ENCODE peak calls at places on chromosomes 16 and 17, in seven cellular contexts. H is suprapubic skin; N is AG04449; Y is HCT116; C is fibroblast of the aortic adventitia; G is uterus; A is CD8-positive, alpha-beta T cell. Z is an unnamed sample.

GRCh38 chr16:70721202-70721963 is 35.5 kb upstream of the MTSS2 start:
- DNase-seq in H (no peak), N (no peak), Y (no peak), C (no peak), G (no peak), A (no peak), Z (no peak)

GRCh38 chr17:29376667-29377268 is 13.4 kb upstream of the TAOK1 start:
- DNase-seq in H (no peak), N (peak), Y (no peak), C (peak), G (no peak), A (no peak), Z (peak)

GRCh38 chr17:8894189-8894611 is 26.7 kb upstream of the PIK3R6 start:
- DNase-seq in H (peak), N (no peak), Y (no peak), C (no peak), G (no peak), A (no peak), Z (no peak)

GRCh38 chr17:78432226-78432894 is 53.9 kb downstream of the PGS1 start:
- DNase-seq in H (no peak), N (no peak), Y (no peak), C (no peak), G (no peak), A (no peak), Z (no peak)

GRCh38 chr16:1493746-1494094 is 560 bp downstream of the TELO2 start:
- DNase-seq in H (peak), N (no peak), Y (no peak), C (peak), G (no peak), A (no peak), Z (peak)

GRCh38 chr17:2789700-2790099 is 6.5 kb upstream of the RAP1GAP2 start:
- DNase-seq in H (no peak), N (no peak), Y (no peak), C (no peak), G (no peak), A (no peak), Z (no peak)

GRCh38 chr16:85579199-85579598 is 33.9 kb upstream of the GSE1 start:
- DNase-seq in H (no peak), N (no peak), Y (no peak), C (no peak), G (no peak), A (no peak), Z (no peak)

GRCh38 chr17:37450090-37450489 is 39.6 kb upstream of the DUSP14 start:
- DNase-seq in H (no peak), N (no peak), Y (no peak), C (no peak), G (no peak), A (no peak), Z (no peak)

GRCh38 chr17:76923491-76923890 is 55.3 kb downstream of the MGAT5B start:
- DNase-seq in H (no peak), N (no peak), Y (no peak), C (no peak), G (no peak), A (no peak), Z (no peak)

GRCh38 chr17:36978810-36979584 is 30.2 kb downstream of the AATF start:
- DNase-seq in H (no peak), N (no peak), Y (no peak), C (no peak), G (no peak), A (no peak), Z (peak)

GRCh38 chr16:9013508-9013864 is 49.8 kb upstream of the USP7 start:
- DNase-seq in H (no peak), N (no peak), Y (no peak), C (no peak), G (no peak), A (no peak), Z (no peak)

GRCh38 chr17:29807520-29808361 is 122.3 kb downstream of the SSH2 start:
- DNase-seq in H (no peak), N (no peak), Y (peak), C (peak), G (peak), A (peak), Z (peak)

GRCh38 chr16:974606-975312 is 4.0 kb upstream of the LMF1 start:
- DNase-seq in H (no peak), N (no peak), Y (no peak), C (no peak), G (no peak), A (no peak), Z (no peak)

GRCh38 chr16:56669005-56669839 is at the start of gene MT1H:
- DNase-seq in H (peak), N (no peak), Y (no peak), C (no peak), G (no peak), A (no peak), Z (no peak)

GRCh38 chr16:87457051-87457611 is 35.7 kb downstream of the ZCCHC14 start:
- DNase-seq in H (no peak), N (no peak), Y (no peak), C (peak), G (no peak), A (no peak), Z (peak)

GRCh38 chr17:57853695-57854094 is 3.9 kb upstream of the MRPS23 start:
- DNase-seq in H (no peak), N (no peak), Y (no peak), C (no peak), G (peak), A (no peak), Z (no peak)

GRCh38 chr17:81434079-81434478 is 38.8 kb downstream of the BAHCC1 start:
- DNase-seq in H (no peak), N (no peak), Y (no peak), C (no peak), G (peak), A (no peak), Z (peak)

GRCh38 chr16:69798466-69798865 is 36.3 kb downstream of the WWP2 start:
- DNase-seq in H (no peak), N (no peak), Y (no peak), C (peak), G (no peak), A (no peak), Z (peak)

GRCh38 chr17:80984749-80985148 is 6.9 kb upstream of the CHMP6 start:
- DNase-seq in H (peak), N (peak), Y (peak), C (peak), G (no peak), A (no peak), Z (peak)

GRCh38 chr17:21199856-21200255 is 14.1 kb downstream of the TMEM11 start:
- DNase-seq in H (no peak), N (no peak), Y (no peak), C (no peak), G (no peak), A (no peak), Z (no peak)

GRCh38 chr17:4739122-4740024 is at the start of the genes CXCL16 and ZMYND15:
- DNase-seq in H (no peak), N (no peak), Y (no peak), C (peak), G (peak), A (peak), Z (peak)

GRCh38 chr16:26717826-26718225 is 348.9 kb upstream of the C16orf82 start:
- DNase-seq in H (no peak), N (no peak), Y (no peak), C (no peak), G (no peak), A (no peak), Z (no peak)

GRCh38 chr16:84647830-84648594 is at the start of gene KLHL36:
- DNase-seq in H (no peak), N (no peak), Y (no peak), C (no peak), G (peak), A (peak), Z (peak)

GRCh38 chr17:59427996-59428395 is 96.5 kb downstream of the YPEL2 start:
- DNase-seq in H (no peak), N (no peak), Y (no peak), C (peak), G (peak), A (no peak), Z (peak)

GRCh38 chr16:85891776-85892166 is 7.2 kb upstream of the IRF8 start:
- DNase-seq in H (no peak), N (no peak), Y (no peak), C (no peak), G (no peak), A (no peak), Z (no peak)

GRCh38 chr17:6153416-6153815 is 83.2 kb downstream of the WSCD1 start:
- DNase-seq in H (no peak), N (no peak), Y (no peak), C (no peak), G (no peak), A (no peak), Z (no peak)

GRCh38 chr17:55286681-55287589 is 22.2 kb downstream of the HLF start:
- DNase-seq in H (no peak), N (no peak), Y (peak), C (peak), G (no peak), A (no peak), Z (no peak)

GRCh38 chr16:83842755-83843507 is 35.2 kb downstream of the HSBP1 start:
- DNase-seq in H (no peak), N (no peak), Y (no peak), C (no peak), G (no peak), A (no peak), Z (no peak)

GRCh38 chr17:77372444-77373297 is 231.9 kb downstream of the SEC14L1 start:
- DNase-seq in H (no peak), N (no peak), Y (no peak), C (peak), G (peak), A (peak), Z (peak)

GRCh38 chr17:4998027-4998665 is 396 bp downstream of the KIF1C start:
- DNase-seq in H (no peak), N (no peak), Y (no peak), C (no peak), G (peak), A (no peak), Z (no peak)

GRCh38 chr16:74290356-74290755 is 6.3 kb upstream of the PSMD7 start:
- DNase-seq in H (no peak), N (no peak), Y (no peak), C (no peak), G (no peak), A (no peak), Z (no peak)

GRCh38 chr16:70380919-70381603 is 34.4 kb downstream of the DDX19A start:
- DNase-seq in H (peak), N (peak), Y (peak), C (peak), G (peak), A (peak), Z (peak)

GRCh38 chr16:86410076-86410475 is 100.3 kb upstream of the FOXF1 start:
- DNase-seq in H (no peak), N (no peak), Y (no peak), C (peak), G (no peak), A (no peak), Z (no peak)

GRCh38 chr16:21638573-21638975 is 13.8 kb downstream of the IGSF6 start:
- DNase-seq in H (no peak), N (no peak), Y (no peak), C (peak), G (no peak), A (no peak), Z (peak)

DNA sequence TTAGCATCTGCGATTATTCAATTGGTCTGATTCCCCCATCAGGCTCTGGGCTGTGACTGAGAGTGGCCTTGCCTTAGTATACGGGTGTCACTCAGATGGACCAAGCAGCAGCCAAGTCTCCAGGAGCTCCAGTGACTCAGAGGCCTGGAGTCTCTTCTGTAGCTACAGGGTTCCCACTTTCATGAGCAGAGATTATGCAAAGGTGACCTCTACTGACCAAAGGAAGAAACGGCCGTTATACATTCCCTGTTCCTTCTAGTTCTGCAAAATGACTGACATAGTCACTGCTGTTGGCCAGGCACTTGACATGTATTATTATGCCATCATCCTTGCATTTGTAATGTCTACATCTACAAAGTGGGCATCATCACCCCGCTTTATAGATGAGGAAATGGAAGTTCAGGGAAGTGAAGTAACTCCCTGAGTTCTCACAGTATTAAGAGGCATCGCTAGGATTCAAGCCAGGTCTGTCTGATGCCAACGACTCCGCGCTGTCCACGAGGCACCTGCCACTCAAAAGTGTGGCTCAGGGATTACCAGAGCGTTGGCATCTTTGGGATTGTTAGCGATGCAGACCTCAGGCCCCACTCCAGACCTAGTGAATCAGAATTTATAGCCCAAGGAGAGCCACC is 23.3 kb downstream of the SLC38A7 start:
- DNase-seq in H (no peak), N (peak), Y (peak), C (peak), G (peak), A (no peak), Z (peak)
- TF ChIP-seq CTCF in H (no peak), N (peak), Y (peak), C (peak), G (peak), A (no peak), Z (peak)

GRCh38 chr17:74861554-74862107 is 1.9 kb upstream of the GRIN2C start:
- DNase-seq in H (no peak), N (no peak), Y (no peak), C (no peak), G (no peak), A (no peak), Z (no peak)

GRCh38 chr17:74860999-74861553 is 1.4 kb upstream of the GRIN2C start:
- DNase-seq in H (no peak), N (no peak), Y (no peak), C (no peak), G (no peak), A (no peak), Z (no peak)

GRCh38 chr17:74863420-74864296 is 4.0 kb upstream of the GRIN2C start:
- DNase-seq in H (no peak), N (no peak), Y (no peak), C (no peak), G (no peak), A (no peak), Z (no peak)

GRCh38 chr17:74862919-74863318 is 3.2 kb upstream of the GRIN2C start:
- DNase-seq in H (no peak), N (no peak), Y (no peak), C (no peak), G (no peak), A (no peak), Z (no peak)

DNA sequence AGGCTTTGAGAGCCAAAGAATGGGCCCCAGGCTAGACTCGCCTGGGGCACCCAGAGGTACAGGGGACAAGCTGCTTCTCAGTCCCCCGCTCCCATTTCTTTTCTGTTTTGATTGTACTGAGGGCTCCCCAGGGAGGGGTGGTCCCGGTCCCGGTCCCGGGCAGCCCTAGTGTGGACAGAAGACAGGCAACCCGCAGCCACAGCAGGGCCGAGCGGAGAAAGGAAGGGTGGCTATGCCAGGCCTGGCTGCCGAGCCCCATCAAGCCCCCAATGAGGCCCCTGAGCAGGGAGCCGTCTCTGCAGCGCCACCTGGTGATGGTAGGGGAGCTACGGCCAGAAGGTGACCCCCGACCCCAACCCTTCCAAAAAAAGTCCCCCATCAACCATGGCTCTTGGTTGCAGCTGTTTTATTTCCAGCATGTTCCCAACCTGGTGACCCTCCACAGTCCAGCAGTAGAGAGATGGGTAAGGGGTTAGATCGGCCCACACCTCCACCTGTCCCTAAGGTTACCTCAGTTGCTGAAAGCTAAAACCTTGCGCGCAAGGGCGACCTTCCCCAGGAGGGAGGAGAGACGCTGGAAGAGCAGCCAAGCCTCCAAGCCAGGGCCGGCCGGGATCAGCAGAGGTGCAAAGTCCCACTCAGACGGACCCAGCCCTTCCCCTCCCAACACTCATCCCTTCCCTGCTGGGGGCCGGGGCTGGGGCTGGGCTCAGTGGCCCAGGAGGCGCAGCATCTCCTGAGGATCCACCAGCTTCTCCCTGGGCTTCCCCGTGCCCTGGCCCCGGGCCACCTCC is 2.6 kb upstream of the GRIN2C start:
- DNase-seq in H (no peak), N (no peak), Y (no peak), C (no peak), G (peak), A (peak), Z (peak)
- H3K4me3 ChIP-seq in H (peak), N (no peak), Y (no peak), C (no peak), G (no peak), A (no peak), Z (no peak)

GRCh38 chr17:72365857-72366415 is 245.1 kb downstream of the SOX9 start:
- DNase-seq in H (no peak), N (no peak), Y (no peak), C (peak), G (no peak), A (no peak), Z (peak)
- TF ChIP-seq CTCF in H (no peak), N (no peak), Y (no peak), C (no peak), G (no peak), A (no peak), Z (no peak)

DNA sequence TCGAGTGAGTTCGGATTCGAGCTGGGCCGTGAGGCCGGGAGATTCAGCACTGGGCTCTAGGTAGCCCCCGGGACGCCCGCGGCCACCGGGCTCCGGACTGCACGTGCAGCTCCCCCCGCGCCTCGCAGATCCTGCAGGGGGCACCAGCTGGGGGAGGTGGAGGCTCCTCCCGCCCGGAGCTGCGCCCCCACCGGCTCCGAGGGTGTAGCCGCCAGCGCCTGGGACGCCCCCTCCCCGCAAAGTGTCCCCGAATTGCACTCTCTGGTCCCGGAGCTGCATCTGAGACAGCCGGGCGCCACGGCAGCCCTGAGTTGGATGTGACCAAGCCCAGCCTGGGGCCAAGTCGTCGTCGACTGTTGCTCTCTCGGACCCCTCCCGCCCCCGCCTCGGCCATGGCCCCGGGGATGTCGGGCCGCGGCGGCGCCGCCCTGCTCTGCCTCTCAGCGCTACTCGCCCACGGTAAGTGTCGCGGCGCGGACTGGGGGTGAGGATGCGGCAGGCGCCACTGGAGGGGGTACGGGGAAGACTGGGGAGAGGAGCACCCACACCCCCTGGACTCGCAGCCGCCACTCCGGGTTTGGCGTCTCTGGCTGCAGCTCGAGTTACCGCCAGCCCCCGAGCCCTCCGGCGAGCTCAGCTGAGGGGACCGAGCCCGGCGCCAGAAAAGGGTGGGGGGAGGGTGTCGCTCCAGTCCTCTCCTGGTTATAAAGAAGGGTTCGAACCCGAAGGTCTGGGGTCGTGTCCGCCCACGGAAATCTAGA is 1.5 kb downstream of the TMEM132E start:
- DNase-seq in H (no peak), N (no peak), Y (no peak), C (no peak), G (no peak), A (no peak), Z (no peak)
- H3K4me3 ChIP-seq in H (peak), N (no peak), Y (no peak), C (no peak), G (no peak), A (peak), Z (no peak)

GRCh38 chr17:43826206-43826605 is 6.7 kb downstream of the MPP3 start:
- DNase-seq in H (no peak), N (no peak), Y (no peak), C (no peak), G (no peak), A (no peak), Z (no peak)
- TF ChIP-seq CTCF in H (no peak), N (no peak), Y (no peak), C (no peak), G (no peak), A (no peak), Z (no peak)

GRCh38 chr17:31744541-31744951 is 114.5 kb downstream of the COPRS start:
- DNase-seq in H (no peak), N (no peak), Y (no peak), C (peak), G (no peak), A (no peak), Z (peak)

GRCh38 chr17:31743767-31744166 is 115.3 kb downstream of the COPRS start:
- DNase-seq in H (no peak), N (no peak), Y (no peak), C (peak), G (no peak), A (no peak), Z (no peak)

GRCh38 chr17:31750578-31750977 is 108.5 kb downstream of the COPRS start:
- DNase-seq in H (no peak), N (no peak), Y (no peak), C (no peak), G (no peak), A (no peak), Z (no peak)

GRCh38 chr17:31746884-31747495 is 112.1 kb downstream of the COPRS start:
- DNase-seq in H (no peak), N (no peak), Y (no peak), C (no peak), G (no peak), A (no peak), Z (no peak)

DNA sequence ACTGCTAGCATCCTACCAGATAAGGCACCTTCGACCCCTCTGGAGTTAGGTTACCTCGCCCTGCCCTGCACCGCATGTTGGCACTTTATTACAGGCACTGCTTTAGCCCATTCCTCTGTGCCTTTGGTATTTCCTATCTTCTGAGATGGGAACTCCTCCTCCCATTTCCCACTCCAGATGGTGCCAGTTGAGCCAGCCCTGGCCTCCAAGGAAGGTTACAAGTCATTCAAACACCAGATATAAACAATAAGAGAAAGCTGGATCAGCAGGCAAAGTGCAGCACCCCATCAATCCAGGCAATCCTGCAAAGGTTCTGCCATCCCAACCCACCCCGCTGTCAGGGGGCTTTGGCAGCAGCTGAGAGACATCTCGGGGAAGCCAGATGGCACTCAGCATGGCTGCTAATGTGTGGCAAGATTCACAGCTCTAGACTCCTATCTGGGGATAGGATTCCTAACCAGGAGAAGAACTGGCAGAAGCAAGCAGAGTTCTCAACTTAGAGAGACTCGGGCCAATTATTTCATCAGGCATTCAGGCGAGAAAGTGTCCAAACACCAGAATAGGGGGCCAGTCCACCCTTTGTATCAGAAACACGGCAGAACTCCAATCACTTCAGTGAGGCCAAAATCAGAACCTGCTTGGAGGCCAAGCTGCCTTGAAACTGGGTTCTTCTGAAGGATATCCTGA is 112.9 kb downstream of the COPRS start:
- DNase-seq in H (no peak), N (no peak), Y (no peak), C (peak), G (no peak), A (no peak), Z (no peak)
- H3K4me3 ChIP-seq in H (no peak), N (no peak), Y (no peak), C (no peak), G (no peak), A (no peak), Z (no peak)

Z was measured in cardiac fibroblast.